ENCODE peak calls at places on chromosomes 4 and X, in five cellular contexts. C is A549, N is K562, J is HepG2, Z is endothelial cell of umbilical vein. D is an unnamed sample.

GRCh38 chr4:67535280-67535840 is 9.9 kb downstream of the CENPC start:
- DNase-seq in C (no peak), N (no peak), J (no peak), Z (no peak), D (no peak)

GRCh38 chrX:14043209-14043608 is 13.5 kb upstream of the GEMIN8 start:
- DNase-seq in C (no peak), N (no peak), J (peak), Z (no peak), D (no peak)

GRCh38 chrX:152896450-152896849 is 1.4 kb upstream of the ZNF185 start:
- DNase-seq in C (peak), N (no peak), J (no peak), Z (peak), D (peak)

GRCh38 chr4:185265942-185266341 is 56.5 kb downstream of the SNX25 start:
- DNase-seq in C (no peak), N (no peak), J (no peak), Z (no peak), D (peak)

GRCh38 chrX:38803609-38804480 is 2.6 kb downstream of the MID1IP1 start:
- DNase-seq in C (peak), N (peak), J (peak), Z (peak), D (peak)

GRCh38 chr4:7917669-7918068 is 22.0 kb downstream of the AFAP1 start:
- DNase-seq in C (no peak), N (no peak), J (no peak), Z (no peak), D (no peak)

GRCh38 chrX:68163446-68163845 is 269.8 kb downstream of the OPHN1 start:
- DNase-seq in C (no peak), N (no peak), J (no peak), Z (peak), D (no peak)

GRCh38 chrX:129787336-129788055 is 7.7 kb downstream of the SASH3 start:
- DNase-seq in C (no peak), N (no peak), J (no peak), Z (no peak), D (no peak)

GRCh38 chr4:10015140-10015753 is 6.0 kb downstream of the SLC2A9 start:
- DNase-seq in C (no peak), N (no peak), J (no peak), Z (peak), D (peak)

GRCh38 chrX:153768311-153769157 is 4.5 kb downstream of the PLXNB3 start:
- DNase-seq in C (no peak), N (no peak), J (no peak), Z (no peak), D (no peak)

GRCh38 chr4:39067031-39067430 is 5.0 kb downstream of the KLHL5 start:
- DNase-seq in C (no peak), N (no peak), J (no peak), Z (no peak), D (no peak)

DNA sequence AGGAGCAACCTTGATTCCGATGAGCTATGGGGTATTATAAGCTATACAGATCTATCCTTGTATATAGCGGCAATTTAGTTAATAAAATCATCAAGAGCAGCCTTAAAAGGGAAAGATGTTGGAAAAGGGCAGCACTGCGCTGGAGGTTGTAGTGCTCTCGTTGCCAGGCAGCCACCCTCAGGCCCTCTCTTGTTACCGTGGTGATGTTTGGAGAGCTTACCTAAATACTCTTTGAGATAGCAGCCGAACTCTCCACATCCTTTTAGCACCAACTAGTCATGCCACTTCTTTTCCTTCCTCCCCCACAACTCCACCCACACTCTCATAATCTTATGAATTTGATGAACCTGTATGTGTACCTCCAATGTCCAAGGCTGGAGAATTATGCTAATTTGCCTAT is 3.8 kb upstream of the RADX start:
- DNase-seq in C (no peak), N (no peak), J (no peak), Z (no peak), D (no peak)
- TF ChIP-seq MYC in C (no peak), N (no peak), J (no peak), Z (no peak), D (no peak)

DNA sequence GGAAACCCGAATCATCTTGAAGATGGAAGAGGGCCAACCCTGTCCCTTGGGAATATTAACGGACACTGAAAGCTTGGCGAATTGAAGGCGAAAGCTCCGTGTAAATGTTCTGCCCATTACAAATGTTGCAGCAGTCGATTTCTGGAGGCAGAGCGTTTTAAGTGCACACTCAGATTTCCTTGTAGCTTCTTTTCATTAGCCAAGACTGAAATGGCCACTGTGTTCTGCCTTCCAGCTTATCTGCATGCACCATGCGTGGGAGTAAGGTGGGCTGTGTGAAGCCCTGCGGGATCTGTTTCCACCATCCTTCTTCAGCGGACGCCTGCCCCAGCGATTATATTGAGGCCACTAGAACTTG is 1.3 kb downstream of the SMIM20 start:
- DNase-seq in C (no peak), N (peak), J (no peak), Z (no peak), D (peak)
- TF ChIP-seq MYC in C (no peak), N (peak), J (no peak), Z (no peak), D (no peak)

GRCh38 chrX:123155327-123155726 is 28.8 kb upstream of the GRIA3 start:
- DNase-seq in C (no peak), N (no peak), J (no peak), Z (no peak), D (no peak)
- TF ChIP-seq MYC in C (no peak), N (no peak), J (no peak), Z (no peak), D (no peak)

GRCh38 chrX:11564546-11564945 is 101.2 kb downstream of the ARHGAP6 start:
- DNase-seq in C (no peak), N (no peak), J (no peak), Z (no peak), D (no peak)
- TF ChIP-seq MYC in C (no peak), N (no peak), J (no peak), Z (no peak), D (no peak)

GRCh38 chr4:124177647-124178425 is 534.7 kb downstream of the ANKRD50 start:
- DNase-seq in C (peak), N (no peak), J (no peak), Z (peak), D (no peak)

GRCh38 chr4:124178449-124179021 is 534.0 kb downstream of the ANKRD50 start:
- DNase-seq in C (no peak), N (no peak), J (no peak), Z (peak), D (no peak)

GRCh38 chr4:124181045-124181444 is 531.5 kb downstream of the ANKRD50 start:
- DNase-seq in C (no peak), N (no peak), J (no peak), Z (no peak), D (no peak)

GRCh38 chr4:124183231-124183630 is 529.3 kb downstream of the ANKRD50 start:
- DNase-seq in C (no peak), N (no peak), J (no peak), Z (no peak), D (no peak)

GRCh38 chr4:124179521-124180186 is 532.9 kb downstream of the ANKRD50 start:
- DNase-seq in C (no peak), N (no peak), J (no peak), Z (peak), D (no peak)
- TF ChIP-seq MYC in C (no peak), N (no peak), J (no peak), Z (no peak), D (no peak)

DNA sequence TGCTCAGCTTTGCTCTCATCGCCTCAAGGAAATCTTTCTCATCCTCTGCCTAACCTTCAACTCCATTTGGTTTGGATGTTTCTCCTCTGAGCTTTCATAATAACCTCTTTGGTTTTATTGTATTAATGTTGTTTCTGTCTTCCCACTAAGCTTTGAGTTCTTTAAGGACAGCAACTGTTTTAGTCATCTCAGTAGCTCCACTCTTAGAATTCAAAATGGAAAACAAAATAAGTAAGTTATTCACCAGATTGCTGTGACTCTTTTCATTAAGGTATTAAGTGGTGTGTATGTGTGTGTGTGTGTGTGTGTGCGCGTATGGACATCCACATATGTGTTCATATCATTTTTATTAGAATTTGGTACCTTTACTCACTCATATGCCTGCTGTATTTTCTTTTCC is 279.2 kb upstream of the BOD1L1 start:
- DNase-seq in C (no peak), N (no peak), J (no peak), Z (no peak), D (no peak)
- TF ChIP-seq MYC in C (no peak), N (no peak), J (no peak), Z (no peak), D (no peak)

GRCh38 chr4:152691761-152692160 is 12.0 kb upstream of the TMEM154 start:
- DNase-seq in C (no peak), N (no peak), J (peak), Z (no peak), D (no peak)
- TF ChIP-seq MYC in C (no peak), N (no peak), J (no peak), Z (no peak), D (no peak)

D was measured in NB4.